ENCODE peak calls at places on chromosome 11, in four cellular contexts. One of them, this sample, is unnamed.

GRCh38 chr11:64448599-64449380 is 89.8 kb downstream of the RPS6KA4 start:
- DNase-seq in GM12878: no peak
- DNase-seq in K562: peak
- DNase-seq in HepG2: peak
- DNase-seq in this sample: peak

GRCh38 chr11:111680486-111681175 is 78.4 kb downstream of the SIK2 start:
- DNase-seq in K562: no peak
- DNase-seq in HepG2: no peak
- DNase-seq in GM12878: no peak
- DNase-seq in this sample: no peak

GRCh38 chr11:19978668-19979518 is 181.4 kb downstream of the DBX1 start:
- DNase-seq in GM12878: peak
- DNase-seq in HepG2: peak
- DNase-seq in K562: peak
- DNase-seq in this sample: no peak

GRCh38 chr11:69481393-69481844 is at the start of gene LINC01488:
- DNase-seq in HepG2: no peak
- DNase-seq in K562: no peak
- DNase-seq in GM12878: no peak
- DNase-seq in this sample: no peak

GRCh38 chr11:3139481-3140290 is 25.4 kb downstream of the OSBPL5 start:
- DNase-seq in K562: no peak
- DNase-seq in HepG2: no peak
- DNase-seq in GM12878: no peak
- DNase-seq in this sample: no peak

GRCh38 chr11:86101941-86102407 is 33.1 kb upstream of the PICALM start:
- DNase-seq in GM12878: no peak
- DNase-seq in HepG2: no peak
- DNase-seq in K562: no peak
- DNase-seq in this sample: no peak

GRCh38 chr11:70225629-70226582 is 22.8 kb downstream of the FADD start:
- DNase-seq in HepG2: no peak
- DNase-seq in K562: no peak
- DNase-seq in GM12878: no peak
- DNase-seq in this sample: no peak

GRCh38 chr11:13502492-13502891 is 6.7 kb upstream of the PTH start:
- DNase-seq in HepG2: no peak
- DNase-seq in K562: no peak
- DNase-seq in GM12878: no peak
- DNase-seq in this sample: no peak

GRCh38 chr11:114317738-114318137 is 21.5 kb downstream of the NNMT start:
- DNase-seq in HepG2: no peak
- DNase-seq in GM12878: no peak
- DNase-seq in K562: no peak
- DNase-seq in this sample: peak

GRCh38 chr11:69351460-69351859 is 57.5 kb downstream of the MYEOV start:
- DNase-seq in K562: no peak
- DNase-seq in GM12878: no peak
- DNase-seq in HepG2: no peak
- DNase-seq in this sample: no peak

GRCh38 chr11:10076458-10077141 is 217.4 kb downstream of the SBF2 start:
- DNase-seq in K562: peak
- DNase-seq in HepG2: peak
- DNase-seq in GM12878: no peak
- DNase-seq in this sample: peak

GRCh38 chr11:67465190-67465522 is 3.9 kb downstream of the TMEM134 start:
- DNase-seq in HepG2: peak
- DNase-seq in K562: no peak
- DNase-seq in GM12878: no peak
- DNase-seq in this sample: no peak

GRCh38 chr11:92332986-92333385 is 108.4 kb downstream of the FAT3 start:
- DNase-seq in K562: no peak
- DNase-seq in HepG2: no peak
- DNase-seq in GM12878: no peak
- DNase-seq in this sample: no peak

GRCh38 chr11:75639752-75640151 is 29.1 kb downstream of the MAP6 start:
- DNase-seq in HepG2: no peak
- DNase-seq in K562: no peak
- DNase-seq in GM12878: peak
- DNase-seq in this sample: no peak

GRCh38 chr11:46710821-46711269 is 8.2 kb upstream of the F2 start:
- DNase-seq in GM12878: no peak
- DNase-seq in HepG2: no peak
- DNase-seq in K562: no peak
- DNase-seq in this sample: no peak

GRCh38 chr11:3167143-3168119 is 2.3 kb upstream of the OSBPL5 start:
- DNase-seq in HepG2: no peak
- DNase-seq in K562: no peak
- DNase-seq in GM12878: no peak
- DNase-seq in this sample: no peak

GRCh38 chr11:123920943-123921342 is 18.5 kb upstream of the OR4D5 start:
- DNase-seq in HepG2: no peak
- DNase-seq in K562: no peak
- DNase-seq in GM12878: no peak
- DNase-seq in this sample: no peak

GRCh38 chr11:119886667-119887230 is 157.7 kb upstream of the NECTIN1 start:
- DNase-seq in HepG2: no peak
- DNase-seq in K562: no peak
- DNase-seq in GM12878: no peak
- DNase-seq in this sample: no peak

GRCh38 chr11:24531528-24531927 is 34.7 kb downstream of the LUZP2 start:
- DNase-seq in GM12878: no peak
- DNase-seq in HepG2: no peak
- DNase-seq in K562: no peak
- DNase-seq in this sample: no peak

GRCh38 chr11:47991266-47991830 is 11.0 kb downstream of the PTPRJ start:
- DNase-seq in GM12878: no peak
- DNase-seq in K562: no peak
- DNase-seq in HepG2: no peak
- DNase-seq in this sample: no peak

GRCh38 chr11:74689666-74690065 is 41.6 kb downstream of the CHRDL2 start:
- DNase-seq in K562: no peak
- DNase-seq in HepG2: peak
- DNase-seq in GM12878: no peak
- DNase-seq in this sample: no peak

GRCh38 chr11:64553554-64554201 is 37.3 kb upstream of the SLC22A12 start:
- DNase-seq in HepG2: peak
- DNase-seq in K562: peak
- DNase-seq in GM12878: no peak
- DNase-seq in this sample: peak

GRCh38 chr11:65204646-65205601 is 23.2 kb downstream of the CAPN1 start:
- DNase-seq in HepG2: peak
- DNase-seq in K562: peak
- DNase-seq in GM12878: no peak
- DNase-seq in this sample: no peak

GRCh38 chr11:64743591-64744543 is at the start of gene RASGRP2:
- DNase-seq in K562: peak
- DNase-seq in GM12878: no peak
- DNase-seq in HepG2: peak
- DNase-seq in this sample: peak

GRCh38 chr11:96256604-96257003 is 86.4 kb downstream of the MAML2 start:
- DNase-seq in K562: no peak
- DNase-seq in HepG2: no peak
- DNase-seq in GM12878: no peak
- DNase-seq in this sample: no peak

GRCh38 chr11:12205330-12205729 is 94.9 kb downstream of the MICAL2 start:
- DNase-seq in HepG2: no peak
- DNase-seq in GM12878: no peak
- DNase-seq in K562: no peak
- DNase-seq in this sample: no peak

GRCh38 chr11:61611309-61611708 is 30.4 kb upstream of the SYT7 start:
- DNase-seq in GM12878: no peak
- DNase-seq in K562: no peak
- DNase-seq in HepG2: no peak
- DNase-seq in this sample: no peak

GRCh38 chr11:133927690-133928627 is 28.8 kb downstream of the IGSF9B start:
- DNase-seq in HepG2: peak
- DNase-seq in K562: peak
- DNase-seq in GM12878: no peak
- DNase-seq in this sample: peak

GRCh38 chr11:3123761-3124733 is 41.1 kb downstream of the OSBPL5 start:
- DNase-seq in HepG2: no peak
- DNase-seq in GM12878: no peak
- DNase-seq in K562: no peak
- DNase-seq in this sample: no peak

GRCh38 chr11:65575568-65576231 is at the start of gene EHBP1L1:
- DNase-seq in GM12878: peak
- DNase-seq in K562: peak
- DNase-seq in HepG2: no peak
- DNase-seq in this sample: no peak

GRCh38 chr11:63670738-63671321 is 346 bp downstream of the ATL3 start:
- DNase-seq in K562: no peak
- DNase-seq in HepG2: no peak
- DNase-seq in GM12878: no peak
- DNase-seq in this sample: peak

GRCh38 chr11:35214181-35214770 is 75.3 kb downstream of the CD44 start:
- DNase-seq in GM12878: no peak
- DNase-seq in K562: no peak
- DNase-seq in HepG2: no peak
- DNase-seq in this sample: no peak

GRCh38 chr11:67266424-67267187 is at the start of gene GRK2:
- DNase-seq in HepG2: no peak
- DNase-seq in GM12878: no peak
- DNase-seq in K562: peak
- DNase-seq in this sample: no peak

GRCh38 chr11:62665630-62666258 is 632 bp downstream of the CSKMT start:
- DNase-seq in K562: peak
- DNase-seq in GM12878: no peak
- DNase-seq in HepG2: no peak
- DNase-seq in this sample: no peak
- TF ChIP-seq CBX5 in K562: no peak
- TF ChIP-seq CBX5 in GM12878: no peak
- TF ChIP-seq CBX5 in HepG2: no peak
- TF ChIP-seq CBX5 in this sample: no peak

GRCh38 chr11:110479445-110480101 is 49.8 kb downstream of the FDX1 start:
- DNase-seq in K562: peak
- DNase-seq in HepG2: no peak
- DNase-seq in GM12878: no peak
- DNase-seq in this sample: no peak
- TF ChIP-seq CEBPB in K562: no peak
- TF ChIP-seq CEBPB in HepG2: no peak
- TF ChIP-seq CEBPB in GM12878: no peak
- TF ChIP-seq CEBPB in this sample: no peak

DNA sequence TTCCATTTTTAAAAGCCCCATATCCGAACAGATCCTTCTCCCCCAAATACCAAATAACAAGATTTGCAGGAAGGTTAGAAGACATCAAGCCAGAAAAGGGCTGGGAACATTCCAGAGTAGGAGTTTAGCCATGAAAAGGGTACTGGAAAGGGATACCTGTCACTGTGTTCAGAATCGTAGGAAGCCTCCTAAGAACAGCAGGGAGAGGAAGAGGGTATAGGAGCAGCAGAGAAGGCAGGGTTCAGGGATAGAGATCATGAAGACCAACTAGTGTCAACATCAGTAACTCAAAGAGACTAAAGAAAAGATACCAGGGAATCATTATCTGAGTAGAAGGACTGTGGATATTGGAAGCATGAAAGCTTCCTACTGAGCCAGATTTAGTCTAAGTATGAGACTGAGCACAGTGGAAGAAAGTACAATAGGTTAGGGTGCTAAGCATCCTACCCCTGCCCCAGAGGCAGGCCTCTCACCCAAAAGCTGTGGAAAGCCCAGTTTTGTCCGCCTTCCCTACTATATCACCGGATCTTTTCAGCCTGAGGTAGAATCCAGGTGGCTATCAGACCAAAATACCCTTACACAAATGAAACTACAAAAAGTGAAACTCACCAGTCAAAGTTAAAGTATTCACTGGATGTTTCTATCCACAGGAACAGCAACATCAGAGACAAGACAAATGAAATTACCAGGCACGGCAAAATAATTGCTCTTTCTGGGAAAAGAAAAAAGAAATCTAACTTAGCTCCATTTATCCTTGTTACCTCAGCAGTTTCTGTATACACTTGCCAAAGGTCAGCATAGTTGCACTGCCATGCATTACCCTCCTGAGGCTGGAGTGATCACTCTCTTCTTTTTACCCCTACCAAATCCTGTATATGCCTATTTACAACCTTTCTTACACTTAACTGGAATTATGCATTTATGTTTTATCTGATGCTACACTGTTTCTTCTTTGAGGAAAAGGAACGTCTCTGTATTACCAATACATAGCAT is 16.7 kb downstream of the GDPD4 start:
- DNase-seq in K562: no peak
- DNase-seq in HepG2: no peak
- DNase-seq in GM12878: no peak
- DNase-seq in this sample: no peak
- TF ChIP-seq CBX5 in K562: no peak
- TF ChIP-seq CBX5 in HepG2: no peak
- TF ChIP-seq CBX5 in GM12878: no peak
- TF ChIP-seq CBX5 in this sample: no peak

GRCh38 chr11:72287293-72287692 is 43.3 kb upstream of the PHOX2A start:
- DNase-seq in GM12878: no peak
- DNase-seq in HepG2: no peak
- DNase-seq in K562: no peak
- DNase-seq in this sample: peak
- TF ChIP-seq CEBPB in GM12878: no peak
- TF ChIP-seq CEBPB in HepG2: no peak
- TF ChIP-seq CEBPB in K562: no peak
- TF ChIP-seq CEBPB in this sample: no peak

DNA sequence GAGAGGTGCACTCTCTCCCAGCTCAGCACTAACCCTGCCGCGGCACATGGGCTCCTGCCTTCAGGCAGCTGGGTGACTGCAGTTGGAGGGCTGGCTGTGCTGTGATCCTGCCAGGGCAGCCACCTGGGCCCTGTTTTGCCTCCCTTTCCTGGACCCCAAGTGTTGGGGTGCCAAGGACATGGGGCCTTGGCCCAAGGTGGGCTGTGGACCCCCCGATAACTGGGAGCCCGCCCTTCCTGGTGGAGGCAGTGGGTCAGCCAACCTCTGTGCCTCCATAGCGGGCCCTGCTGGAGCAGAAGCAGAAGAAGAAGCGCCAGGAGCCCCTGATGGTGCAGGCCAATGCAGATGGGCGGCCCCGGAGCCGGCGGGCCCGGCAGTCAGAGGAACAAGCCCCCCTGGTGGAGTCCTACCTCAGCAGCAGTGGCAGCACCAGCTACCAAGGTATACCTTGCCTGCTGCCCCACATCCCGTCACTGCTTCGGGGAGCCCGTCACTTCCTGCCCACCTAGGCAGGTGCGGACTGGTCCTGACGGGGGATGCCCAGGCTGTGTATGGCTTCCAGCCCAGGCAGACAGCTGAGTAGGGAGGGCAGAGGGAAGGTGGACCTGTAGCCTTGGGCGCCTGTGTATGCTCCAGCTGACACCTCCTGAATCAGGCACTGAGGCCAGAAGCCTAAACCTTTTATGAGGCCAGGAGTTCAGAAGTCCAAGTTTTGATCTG is 8.9 kb downstream of the TUB start:
- DNase-seq in GM12878: no peak
- DNase-seq in K562: no peak
- DNase-seq in HepG2: no peak
- DNase-seq in this sample: no peak
- TF ChIP-seq CBX5 in GM12878: no peak
- TF ChIP-seq CBX5 in K562: no peak
- TF ChIP-seq CBX5 in HepG2: no peak
- TF ChIP-seq CBX5 in this sample: no peak

GRCh38 chr11:118321386-118322082 is 17.0 kb downstream of the CD3E start:
- DNase-seq in HepG2: peak
- DNase-seq in K562: no peak
- DNase-seq in GM12878: no peak
- DNase-seq in this sample: no peak
- TF ChIP-seq CEBPB in HepG2: no peak
- TF ChIP-seq CEBPB in K562: no peak
- TF ChIP-seq CEBPB in GM12878: no peak
- TF ChIP-seq CEBPB in this sample: no peak

This sample was measured in H1.